ENCODE peak calls at places on chromosomes 16 and 17, in six cellular contexts. J is fibroblast of lung, S is cardiac muscle cell, R is HCT116, Y is left ventricle myocardium inferior, O is right cardiac atrium. H is an unnamed sample.

GRCh38 chr16:85372627-85373372 is 240.3 kb upstream of the GSE1 start:
- DNase-seq in J (peak), S (no peak), R (no peak), Y (no peak), O (no peak), H (no peak)

GRCh38 chr16:65889533-65889966 is 476.9 kb upstream of the CDH5 start:
- DNase-seq in J (peak), S (no peak), R (no peak), Y (no peak), O (no peak), H (no peak)

GRCh38 chr17:45200701-45201100 is 21.0 kb upstream of the FMNL1 start:
- DNase-seq in J (no peak), S (no peak), R (no peak), Y (peak), O (peak), H (no peak)

GRCh38 chr16:66290431-66290830 is 76.1 kb upstream of the CDH5 start:
- DNase-seq in J (no peak), S (no peak), R (no peak), Y (no peak), O (no peak), H (peak)

GRCh38 chr17:335691-336090 is 16.9 kb downstream of the RPH3AL start:
- DNase-seq in J (no peak), S (peak), R (no peak), Y (no peak), O (no peak), H (peak)

GRCh38 chr17:80955078-80955477 is 36.6 kb upstream of the CHMP6 start:
- DNase-seq in J (no peak), S (no peak), R (no peak), Y (no peak), O (peak), H (no peak)

GRCh38 chr16:27313422-27314160 is at the start of gene IL4R:
- DNase-seq in J (peak), S (peak), R (peak), Y (peak), O (peak), H (no peak)

GRCh38 chr16:84844049-84844350 is 24.2 kb downstream of the CRISPLD2 start:
- DNase-seq in J (no peak), S (no peak), R (no peak), Y (no peak), O (peak), H (no peak)

GRCh38 chr17:76492989-76493501 is 8.2 kb downstream of the RHBDF2 start:
- DNase-seq in J (peak), S (no peak), R (no peak), Y (peak), O (peak), H (no peak)

GRCh38 chr17:50484341-50485155 is 5.9 kb downstream of the RSAD1 start:
- DNase-seq in J (no peak), S (no peak), R (no peak), Y (no peak), O (peak), H (no peak)

GRCh38 chr17:74960739-74961342 is 11.7 kb downstream of the HID1 start:
- DNase-seq in J (peak), S (peak), R (peak), Y (no peak), O (no peak), H (no peak)

GRCh38 chr16:48433849-48434530 is 48.8 kb upstream of the SIAH1 start:
- DNase-seq in J (no peak), S (no peak), R (no peak), Y (no peak), O (no peak), H (no peak)

GRCh38 chr17:45299311-45299710 is 17.5 kb downstream of the MAP3K14 start:
- DNase-seq in J (no peak), S (peak), R (no peak), Y (no peak), O (peak), H (no peak)

GRCh38 chr16:24088767-24089166 is 167.4 kb upstream of the CACNG3 start:
- DNase-seq in J (no peak), S (no peak), R (no peak), Y (no peak), O (no peak), H (no peak)

GRCh38 chr17:43468746-43469544 is 14.8 kb upstream of the DHX8 start:
- DNase-seq in J (peak), S (no peak), R (peak), Y (no peak), O (no peak), H (peak)

GRCh38 chr17:49741009-49741691 is 22.8 kb downstream of the FAM117A start:
- DNase-seq in J (peak), S (no peak), R (no peak), Y (no peak), O (no peak), H (no peak)

GRCh38 chr17:78179372-78179771 is 7.5 kb downstream of the TK1 start:
- DNase-seq in J (peak), S (no peak), R (no peak), Y (no peak), O (no peak), H (no peak)

GRCh38 chr17:58120195-58120822 is 27.9 kb upstream of the OR4D1 start:
- DNase-seq in J (peak), S (peak), R (peak), Y (no peak), O (no peak), H (no peak)

GRCh38 chr17:60231691-60232090 is 81.9 kb downstream of the CA4 start:
- DNase-seq in J (peak), S (no peak), R (no peak), Y (no peak), O (no peak), H (no peak)

GRCh38 chr17:60230358-60230757 is 80.6 kb downstream of the CA4 start:
- DNase-seq in J (no peak), S (no peak), R (no peak), Y (no peak), O (no peak), H (no peak)

GRCh38 chr17:60229189-60229802 is 79.5 kb downstream of the CA4 start:
- DNase-seq in J (peak), S (no peak), R (peak), Y (no peak), O (no peak), H (no peak)

GRCh38 chr17:60231234-60231633 is 81.5 kb downstream of the CA4 start:
- DNase-seq in J (peak), S (peak), R (peak), Y (no peak), O (no peak), H (no peak)
- H3K27ac ChIP-seq in J (no peak), S (no peak), R (no peak), Y (no peak), O (no peak), H (no peak)

GRCh38 chr16:56547120-56547948 is 17.5 kb upstream of the MT4 start:
- DNase-seq in J (peak), S (peak), R (no peak), Y (no peak), O (no peak), H (no peak)
- H3K27ac ChIP-seq in J (no peak), S (peak), R (no peak), Y (peak), O (peak), H (peak)

GRCh38 chr17:35778641-35779196 is 16.7 kb downstream of the MMP28 start:
- DNase-seq in J (peak), S (no peak), R (no peak), Y (no peak), O (no peak), H (no peak)
- H3K27ac ChIP-seq in J (no peak), S (no peak), R (no peak), Y (peak), O (no peak), H (peak)

GRCh38 chr17:73338050-73338491 is 26.3 kb upstream of the CDC42EP4 start:
- DNase-seq in J (peak), S (no peak), R (no peak), Y (no peak), O (peak), H (no peak)

GRCh38 chr17:73336613-73337400 is 25.0 kb upstream of the CDC42EP4 start:
- DNase-seq in J (no peak), S (no peak), R (no peak), Y (no peak), O (no peak), H (no peak)

GRCh38 chr17:73340093-73340596 is 28.3 kb upstream of the CDC42EP4 start:
- DNase-seq in J (peak), S (no peak), R (peak), Y (no peak), O (peak), H (peak)

GRCh38 chr17:73341350-73342056 is 29.7 kb upstream of the CDC42EP4 start:
- DNase-seq in J (no peak), S (no peak), R (no peak), Y (no peak), O (peak), H (no peak)

DNA sequence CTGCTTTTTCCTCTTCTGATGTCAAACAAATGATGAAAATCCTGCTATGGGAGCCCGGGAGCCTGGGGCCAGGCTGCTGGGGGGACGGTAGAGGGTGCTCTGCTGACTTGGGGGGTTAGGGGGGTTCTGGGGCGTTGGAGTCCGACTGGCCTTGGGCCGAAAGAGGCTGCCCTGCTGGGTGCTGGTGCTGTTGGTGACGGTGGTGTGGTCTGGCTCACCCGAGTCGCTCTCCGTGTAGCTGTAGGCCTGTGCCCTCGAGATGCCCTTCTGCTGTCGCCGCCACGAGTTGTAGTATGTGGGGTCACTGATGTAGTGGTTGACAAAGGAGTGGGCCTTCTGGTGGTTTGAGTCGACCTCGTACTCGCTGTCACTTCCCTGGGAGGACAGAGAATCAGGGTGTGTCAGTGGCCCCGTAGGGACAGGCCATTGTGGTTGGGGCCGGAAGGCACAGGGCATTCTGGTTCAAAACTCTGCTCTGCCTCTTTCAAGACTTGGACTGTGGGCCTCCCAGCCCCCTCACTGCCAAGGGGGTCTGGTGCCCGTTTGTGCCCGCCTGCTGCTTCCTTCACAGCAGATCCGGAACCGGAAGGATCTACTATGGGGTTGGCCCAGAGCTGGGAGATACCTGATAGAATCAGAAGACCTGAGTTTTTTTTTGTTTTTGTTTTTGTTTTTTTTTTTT is 26.9 kb upstream of the CDC42EP4 start:
- DNase-seq in J (no peak), S (no peak), R (no peak), Y (no peak), O (peak), H (no peak)
- H3K27ac ChIP-seq in J (peak), S (no peak), R (no peak), Y (peak), O (peak), H (no peak)

DNA sequence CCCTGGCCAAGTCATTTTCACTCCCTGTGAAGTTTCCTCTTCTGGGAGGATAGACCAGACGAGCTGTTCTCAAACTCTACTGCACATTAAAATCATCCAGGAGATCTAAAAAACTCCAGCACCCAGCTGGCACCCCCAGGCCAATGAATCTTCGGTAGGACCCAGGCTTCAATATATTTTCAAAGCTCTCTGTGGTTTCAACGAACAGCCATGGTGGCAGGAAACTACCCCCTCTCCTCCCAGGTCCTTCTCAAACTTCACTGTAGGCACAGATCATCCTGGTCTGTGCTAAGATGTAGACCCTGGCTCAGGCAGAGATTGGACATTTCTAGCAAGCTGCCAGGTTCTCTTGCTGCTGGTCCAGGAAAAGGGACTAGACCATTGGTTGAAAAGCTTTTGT is 38.7 kb upstream of the GRIN2A start:
- DNase-seq in J (no peak), S (no peak), R (no peak), Y (no peak), O (no peak), H (no peak)
- H3K27ac ChIP-seq in J (no peak), S (no peak), R (no peak), Y (no peak), O (no peak), H (no peak)

H was measured in RWPE2.